ENCODE peak calls at places on chromosomes 13 and 19, in four cellular contexts. One of them, this sample, is unnamed.

GRCh38 chr19:16034180-16034579 is 42.1 kb upstream of the TPM4 start:
- DNase-seq in body of pancreas: no peak
- DNase-seq in GM12891: no peak
- DNase-seq in A549: no peak
- DNase-seq in this sample: no peak

GRCh38 chr13:83378901-83379300 is 503.4 kb downstream of the SLITRK1 start:
- DNase-seq in body of pancreas: no peak
- DNase-seq in GM12891: no peak
- DNase-seq in A549: no peak
- DNase-seq in this sample: no peak

GRCh38 chr19:13842294-13843103 is 34.4 kb upstream of the NANOS3 start:
- DNase-seq in body of pancreas: peak; percentile 86
- DNase-seq in GM12891: peak; percentile 64
- DNase-seq in A549: peak; percentile 82
- DNase-seq in this sample: no peak

GRCh38 chr19:47376589-47377144 is 27.6 kb downstream of the DHX34 start:
- DNase-seq in body of pancreas: peak; percentile 34
- DNase-seq in GM12891: no peak
- DNase-seq in A549: no peak
- DNase-seq in this sample: peak; percentile 38

GRCh38 chr19:47275866-47276461 is 1.3 kb downstream of the INAFM1 start:
- DNase-seq in body of pancreas: no peak
- DNase-seq in GM12891: no peak
- DNase-seq in A549: no peak
- DNase-seq in this sample: no peak

GRCh38 chr13:67139551-67139950 is 90.6 kb downstream of the PCDH9 start:
- DNase-seq in body of pancreas: no peak
- DNase-seq in GM12891: no peak
- DNase-seq in A549: no peak
- DNase-seq in this sample: no peak

GRCh38 chr13:32150794-32151193 is 119.2 kb downstream of the FRY start:
- DNase-seq in body of pancreas: peak; percentile 50
- DNase-seq in GM12891: no peak
- DNase-seq in A549: no peak
- DNase-seq in this sample: no peak

GRCh38 chr13:30796833-30797601 is 61.7 kb downstream of the ALOX5AP start:
- DNase-seq in body of pancreas: no peak
- DNase-seq in GM12891: no peak
- DNase-seq in A549: no peak
- DNase-seq in this sample: no peak

GRCh38 chr13:76791290-76791664 is 94.9 kb downstream of the KCTD12 start:
- DNase-seq in body of pancreas: peak; percentile 16
- DNase-seq in GM12891: no peak
- DNase-seq in A549: no peak
- DNase-seq in this sample: no peak

GRCh38 chr19:1852729-1853128 is 4.4 kb upstream of the REXO1 start:
- DNase-seq in body of pancreas: no peak
- DNase-seq in GM12891: no peak
- DNase-seq in A549: no peak
- DNase-seq in this sample: no peak

GRCh38 chr19:5450482-5450881 is 4.7 kb upstream of the ZNRF4 start:
- DNase-seq in body of pancreas: no peak
- DNase-seq in GM12891: no peak
- DNase-seq in A549: no peak
- DNase-seq in this sample: no peak

GRCh38 chr19:4338441-4339350 is at the start of gene STAP2:
- DNase-seq in body of pancreas: peak; percentile 83
- DNase-seq in GM12891: no peak
- DNase-seq in A549: no peak
- DNase-seq in this sample: no peak

GRCh38 chr13:114063545-114064515 is 68.6 kb downstream of the RASA3 start:
- DNase-seq in body of pancreas: peak; percentile 51
- DNase-seq in GM12891: no peak
- DNase-seq in A549: peak; percentile 60
- DNase-seq in this sample: peak; percentile 81

GRCh38 chr13:114065926-114066774 is 66.3 kb downstream of the RASA3 start:
- DNase-seq in body of pancreas: no peak
- DNase-seq in GM12891: no peak
- DNase-seq in A549: no peak
- DNase-seq in this sample: no peak

GRCh38 chr13:114066956-114067355 is 65.5 kb downstream of the RASA3 start:
- DNase-seq in body of pancreas: no peak
- DNase-seq in GM12891: no peak
- DNase-seq in A549: no peak
- DNase-seq in this sample: no peak

GRCh38 chr13:114064516-114065140 is 67.8 kb downstream of the RASA3 start:
- DNase-seq in body of pancreas: no peak
- DNase-seq in GM12891: no peak
- DNase-seq in A549: peak; percentile 45
- DNase-seq in this sample: no peak

GRCh38 chr13:114065141-114065925 is 67.1 kb downstream of the RASA3 start:
- DNase-seq in body of pancreas: peak; percentile 82
- DNase-seq in GM12891: no peak
- DNase-seq in A549: peak; percentile 89
- DNase-seq in this sample: peak; percentile 99
- TF ChIP-seq POLR2A in body of pancreas: peak; percentile 39
- TF ChIP-seq POLR2A in GM12891: no peak
- TF ChIP-seq POLR2A in A549: peak; percentile 22
- TF ChIP-seq POLR2A in this sample: peak; percentile 31

GRCh38 chr19:6737284-6737872 is at the start of gene GPR108:
- DNase-seq in body of pancreas: peak; percentile 99
- DNase-seq in GM12891: peak; percentile 96
- DNase-seq in A549: peak; percentile 99
- DNase-seq in this sample: peak; percentile 99
- TF ChIP-seq POLR2A in body of pancreas: peak; percentile 62
- TF ChIP-seq POLR2A in GM12891: no peak
- TF ChIP-seq POLR2A in A549: no peak
- TF ChIP-seq POLR2A in this sample: no peak

DNA sequence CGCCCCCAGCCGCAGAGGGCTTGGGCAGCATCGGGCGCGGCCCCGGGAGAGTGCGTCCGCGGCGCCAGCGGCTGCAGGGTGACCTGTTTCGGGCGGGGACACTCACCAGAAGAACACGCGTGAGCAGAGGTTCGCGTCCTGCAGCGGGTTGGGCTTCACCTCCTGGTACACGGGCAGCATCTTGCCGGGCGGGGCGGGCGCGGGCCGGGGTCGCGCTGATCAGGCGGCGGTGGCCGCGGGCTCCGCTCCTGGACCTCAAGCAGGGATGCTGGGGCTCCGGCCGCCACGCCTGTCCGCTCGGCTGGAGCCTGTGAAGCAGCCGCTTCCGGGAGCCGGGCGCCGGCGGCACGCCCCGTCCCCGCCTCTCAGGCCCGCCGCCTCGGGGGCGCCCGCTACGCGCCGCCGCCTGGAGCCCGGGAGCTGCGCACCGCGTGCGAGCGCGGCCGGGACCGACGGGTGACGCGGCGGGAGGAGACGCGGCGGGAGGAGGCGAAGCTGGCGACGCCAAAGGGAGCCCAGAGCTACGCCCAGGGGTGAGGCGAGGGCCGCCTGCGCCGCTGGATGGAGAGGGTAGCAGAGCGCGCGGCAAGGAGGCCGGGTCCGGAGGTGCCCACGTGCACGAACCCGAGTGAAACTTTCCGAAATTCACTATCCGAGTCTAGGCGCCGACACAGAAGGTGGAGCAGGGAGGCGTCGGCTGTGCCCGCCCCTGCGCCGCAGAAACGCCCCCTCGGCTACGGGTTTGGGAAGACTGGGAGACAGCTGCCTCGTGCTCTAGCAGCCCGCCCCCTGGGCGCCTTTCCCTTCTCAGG is at the start of gene ABCC4:
- DNase-seq in body of pancreas: peak; percentile 60
- DNase-seq in GM12891: peak; percentile 85
- DNase-seq in A549: peak; percentile 81
- DNase-seq in this sample: peak; percentile 93
- TF ChIP-seq POLR2A in body of pancreas: peak; percentile 34
- TF ChIP-seq POLR2A in GM12891: peak; percentile 47
- TF ChIP-seq POLR2A in A549: peak; percentile 27
- TF ChIP-seq POLR2A in this sample: peak; percentile 27

DNA sequence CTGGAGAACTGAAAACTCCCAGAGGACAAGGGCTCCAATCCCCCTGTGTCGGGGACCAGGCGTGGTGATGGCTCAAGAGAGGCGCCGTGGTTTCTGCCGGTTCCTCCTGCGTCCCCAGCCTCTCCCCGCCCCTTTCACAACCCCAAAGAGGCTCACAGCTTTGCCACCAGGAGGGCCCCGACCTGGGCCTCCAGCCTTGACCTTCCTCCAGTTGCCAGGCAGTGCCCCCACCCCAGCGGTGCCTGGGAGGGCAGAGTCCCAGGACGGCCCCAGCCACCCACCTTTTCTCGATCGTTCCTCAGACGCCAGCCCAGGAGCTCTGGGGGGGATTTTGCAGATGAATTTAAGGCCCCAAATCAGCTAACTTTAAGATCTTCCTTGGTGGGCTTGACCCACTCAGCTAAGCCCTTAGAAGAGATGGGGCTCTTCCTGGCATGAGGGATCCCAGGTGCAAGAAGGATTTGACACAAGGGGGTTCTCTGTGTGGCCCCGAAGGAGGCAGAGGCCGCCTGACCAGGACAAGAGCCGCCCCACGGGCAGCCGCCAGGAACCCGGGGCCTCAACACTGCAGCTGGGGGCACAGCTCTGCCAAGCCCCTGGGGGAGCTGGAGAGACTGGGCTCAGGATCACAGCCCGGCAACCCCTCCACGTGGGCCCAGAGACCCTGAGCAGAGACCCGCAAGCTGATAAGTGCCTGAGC is 47.0 kb downstream of the MCF2L start:
- DNase-seq in body of pancreas: no peak
- DNase-seq in GM12891: no peak
- DNase-seq in A549: no peak
- DNase-seq in this sample: no peak
- TF ChIP-seq POLR2A in body of pancreas: no peak
- TF ChIP-seq POLR2A in GM12891: no peak
- TF ChIP-seq POLR2A in A549: no peak
- TF ChIP-seq POLR2A in this sample: no peak

GRCh38 chr13:113661506-113661905 is 3.5 kb upstream of the ATP4B start:
- DNase-seq in body of pancreas: no peak
- DNase-seq in GM12891: no peak
- DNase-seq in A549: no peak
- DNase-seq in this sample: no peak
- TF ChIP-seq POLR2A in body of pancreas: no peak
- TF ChIP-seq POLR2A in GM12891: no peak
- TF ChIP-seq POLR2A in A549: no peak
- TF ChIP-seq POLR2A in this sample: no peak

DNA sequence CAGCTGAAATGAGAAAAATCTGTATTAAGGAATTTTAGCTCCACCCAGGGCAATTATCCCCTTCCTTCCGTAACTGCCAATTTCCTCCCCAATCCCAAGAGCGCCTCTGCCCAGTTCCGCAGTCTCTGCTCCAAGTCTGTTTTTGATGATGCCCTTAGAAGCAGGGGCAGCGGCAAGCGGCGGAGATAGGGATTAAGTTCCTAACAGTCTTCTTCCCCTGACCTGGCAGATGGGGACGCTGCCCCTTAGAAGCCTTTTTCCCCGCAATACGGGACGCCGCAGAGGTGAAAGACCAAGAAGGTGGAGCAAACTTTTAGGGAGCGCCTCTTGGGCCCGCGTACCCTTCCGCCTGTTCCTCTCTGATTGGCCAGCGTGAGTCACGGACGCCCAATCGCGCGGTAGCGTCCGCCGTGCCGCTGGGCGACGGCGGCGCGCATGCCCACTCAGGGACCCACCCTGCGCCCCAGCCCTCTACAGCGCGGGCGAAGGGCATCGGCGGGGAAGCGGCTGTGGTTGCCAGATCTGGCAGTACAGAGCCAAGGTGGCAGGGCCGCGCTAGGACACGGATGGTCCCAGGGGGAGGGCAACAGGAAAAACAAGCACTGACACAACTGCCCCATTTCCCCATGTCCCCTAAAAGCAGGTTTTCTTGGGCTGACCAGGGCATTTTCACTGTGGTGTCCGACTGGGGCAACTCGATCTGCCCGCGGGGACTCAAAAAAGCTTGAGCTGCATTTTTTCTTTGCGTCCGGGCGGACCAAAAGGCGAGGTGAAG is 825 bp upstream of the TDRD3 start:
- DNase-seq in body of pancreas: peak; percentile 90
- DNase-seq in GM12891: peak; percentile 69
- DNase-seq in A549: peak; percentile 92
- DNase-seq in this sample: peak; percentile 91
- TF ChIP-seq POLR2A in body of pancreas: peak; percentile 83
- TF ChIP-seq POLR2A in GM12891: no peak
- TF ChIP-seq POLR2A in A549: peak; percentile 74
- TF ChIP-seq POLR2A in this sample: peak; percentile 85

GRCh38 chr19:38692458-38693379 is 45.3 kb downstream of the ACTN4 start:
- DNase-seq in body of pancreas: no peak
- DNase-seq in GM12891: no peak
- DNase-seq in A549: no peak
- DNase-seq in this sample: no peak
- TF ChIP-seq POLR2A in body of pancreas: no peak
- TF ChIP-seq POLR2A in GM12891: no peak
- TF ChIP-seq POLR2A in A549: no peak
- TF ChIP-seq POLR2A in this sample: no peak

DNA sequence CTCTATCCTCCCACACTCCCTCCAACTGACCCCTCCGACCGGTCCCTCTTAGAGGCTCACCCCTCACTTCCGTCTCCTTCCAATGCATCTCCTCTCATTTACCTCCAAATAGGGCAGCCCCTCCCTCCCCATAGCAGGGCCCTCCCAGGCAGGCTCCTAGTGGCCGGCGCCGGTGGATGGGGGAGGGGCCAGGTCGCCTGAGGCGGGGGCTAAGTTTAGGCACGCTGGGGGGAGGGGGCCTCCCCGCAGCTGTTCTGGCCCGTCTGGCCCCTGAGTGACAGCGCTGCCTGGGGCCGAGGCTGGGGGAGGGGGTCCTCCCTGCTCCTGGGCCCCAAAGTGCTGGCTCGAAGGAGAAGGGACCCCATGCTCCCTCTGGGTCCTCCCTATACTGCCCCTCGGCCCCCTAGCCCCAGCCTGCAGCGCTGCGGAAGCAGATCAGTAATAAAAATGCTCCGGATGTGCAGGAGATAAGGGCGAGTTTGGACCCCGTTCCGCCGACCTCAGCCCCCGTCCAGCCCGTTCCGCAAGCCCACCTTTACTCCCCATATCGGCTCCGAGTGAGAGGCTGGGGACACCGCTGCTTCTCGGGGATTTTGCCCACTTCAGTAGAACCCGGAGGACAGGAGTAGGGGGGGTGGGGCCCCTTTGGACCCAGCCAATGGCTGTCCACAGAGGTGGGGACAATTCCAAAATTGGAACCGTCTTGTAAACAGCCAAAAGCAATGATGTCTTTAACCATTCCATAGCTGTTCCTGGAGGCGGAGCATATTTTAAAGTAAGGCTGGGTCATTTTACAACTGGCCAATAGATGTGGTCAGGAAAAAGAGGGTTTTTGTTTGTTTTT is 4.0 kb downstream of the RTN2 start:
- DNase-seq in body of pancreas: no peak
- DNase-seq in GM12891: no peak
- DNase-seq in A549: peak; percentile 73
- DNase-seq in this sample: no peak
- TF ChIP-seq POLR2A in body of pancreas: no peak
- TF ChIP-seq POLR2A in GM12891: no peak
- TF ChIP-seq POLR2A in A549: no peak
- TF ChIP-seq POLR2A in this sample: no peak